ENCODE peak calls at places on chromosomes 3 and 15, in five cellular contexts. One of them, this sample, is unnamed.

GRCh38 chr15:38461089-38461833 is 7.3 kb downstream of the FAM98B start:
- DNase-seq in fibroblast of villous mesenchyme: peak
- DNase-seq in heart right ventricle: no peak
- DNase-seq in PC-3: peak
- DNase-seq in coronary artery: no peak
- DNase-seq in this sample: peak

GRCh38 chr3:16182183-16182582 is 7.7 kb downstream of the GALNT15 start:
- DNase-seq in coronary artery: no peak
- DNase-seq in fibroblast of villous mesenchyme: no peak
- DNase-seq in heart right ventricle: no peak
- DNase-seq in PC-3: peak
- DNase-seq in this sample: no peak

GRCh38 chr3:55090746-55091145 is 162.9 kb upstream of the LRTM1 start:
- DNase-seq in heart right ventricle: no peak
- DNase-seq in PC-3: no peak
- DNase-seq in fibroblast of villous mesenchyme: no peak
- DNase-seq in coronary artery: no peak
- DNase-seq in this sample: no peak

GRCh38 chr15:59687831-59688230 is 1.3 kb downstream of the BNIP2 start:
- DNase-seq in PC-3: no peak
- DNase-seq in coronary artery: no peak
- DNase-seq in heart right ventricle: no peak
- DNase-seq in fibroblast of villous mesenchyme: peak
- DNase-seq in this sample: peak

GRCh38 chr3:143201066-143201465 is 81.5 kb downstream of the CHST2 start:
- DNase-seq in PC-3: no peak
- DNase-seq in fibroblast of villous mesenchyme: no peak
- DNase-seq in coronary artery: no peak
- DNase-seq in heart right ventricle: no peak
- DNase-seq in this sample: no peak

GRCh38 chr3:16461463-16462245 is 51.8 kb downstream of the RFTN1 start:
- DNase-seq in fibroblast of villous mesenchyme: no peak
- DNase-seq in coronary artery: no peak
- DNase-seq in PC-3: no peak
- DNase-seq in heart right ventricle: no peak
- DNase-seq in this sample: no peak

GRCh38 chr15:95522533-95522932 is 808.0 kb upstream of the NR2F2 start:
- DNase-seq in PC-3: peak
- DNase-seq in heart right ventricle: no peak
- DNase-seq in fibroblast of villous mesenchyme: peak
- DNase-seq in coronary artery: no peak
- DNase-seq in this sample: no peak

GRCh38 chr3:71478568-71478967 is 105.0 kb downstream of the FOXP1 start:
- DNase-seq in PC-3: peak
- DNase-seq in heart right ventricle: no peak
- DNase-seq in fibroblast of villous mesenchyme: no peak
- DNase-seq in coronary artery: no peak
- DNase-seq in this sample: peak

GRCh38 chr3:133669949-133670524 is 8.3 kb upstream of the TOPBP1 start:
- DNase-seq in PC-3: no peak
- DNase-seq in coronary artery: no peak
- DNase-seq in fibroblast of villous mesenchyme: no peak
- DNase-seq in heart right ventricle: no peak
- DNase-seq in this sample: no peak

GRCh38 chr3:129325383-129325782 is 46.7 kb downstream of the HMCES start:
- DNase-seq in coronary artery: no peak
- DNase-seq in fibroblast of villous mesenchyme: no peak
- DNase-seq in heart right ventricle: no peak
- DNase-seq in PC-3: no peak
- DNase-seq in this sample: no peak

GRCh38 chr3:69710153-69710977 is 28.9 kb upstream of the MITF start:
- DNase-seq in heart right ventricle: no peak
- DNase-seq in PC-3: peak
- DNase-seq in coronary artery: no peak
- DNase-seq in fibroblast of villous mesenchyme: no peak
- DNase-seq in this sample: no peak

GRCh38 chr15:88243156-88243555 is 13.4 kb downstream of the NTRK3 start:
- DNase-seq in fibroblast of villous mesenchyme: no peak
- DNase-seq in PC-3: no peak
- DNase-seq in heart right ventricle: no peak
- DNase-seq in coronary artery: no peak
- DNase-seq in this sample: no peak

GRCh38 chr3:113287111-113287817 is 75.9 kb downstream of the BOC start:
- DNase-seq in fibroblast of villous mesenchyme: peak
- DNase-seq in heart right ventricle: no peak
- DNase-seq in PC-3: peak
- DNase-seq in coronary artery: no peak
- DNase-seq in this sample: peak

GRCh38 chr3:126551066-126551838 is 7.5 kb downstream of the C3orf22 start:
- DNase-seq in coronary artery: peak
- DNase-seq in fibroblast of villous mesenchyme: no peak
- DNase-seq in heart right ventricle: no peak
- DNase-seq in PC-3: no peak
- DNase-seq in this sample: no peak

GRCh38 chr3:53116956-53117355 is 13.3 kb downstream of the RFT1 start:
- DNase-seq in fibroblast of villous mesenchyme: no peak
- DNase-seq in coronary artery: no peak
- DNase-seq in PC-3: peak
- DNase-seq in heart right ventricle: no peak
- DNase-seq in this sample: no peak

GRCh38 chr15:40088929-40089755 is 19.5 kb downstream of the BMF start:
- DNase-seq in heart right ventricle: no peak
- DNase-seq in fibroblast of villous mesenchyme: peak
- DNase-seq in PC-3: no peak
- DNase-seq in coronary artery: no peak
- DNase-seq in this sample: no peak

GRCh38 chr3:151398895-151399294 is 14.3 kb upstream of the P2RY12 start:
- DNase-seq in fibroblast of villous mesenchyme: no peak
- DNase-seq in coronary artery: no peak
- DNase-seq in PC-3: no peak
- DNase-seq in heart right ventricle: no peak
- DNase-seq in this sample: no peak

GRCh38 chr15:40762919-40763800 is 708 bp upstream of the GCHFR start:
- DNase-seq in PC-3: peak
- DNase-seq in coronary artery: no peak
- DNase-seq in heart right ventricle: peak
- DNase-seq in fibroblast of villous mesenchyme: peak
- DNase-seq in this sample: peak

DNA sequence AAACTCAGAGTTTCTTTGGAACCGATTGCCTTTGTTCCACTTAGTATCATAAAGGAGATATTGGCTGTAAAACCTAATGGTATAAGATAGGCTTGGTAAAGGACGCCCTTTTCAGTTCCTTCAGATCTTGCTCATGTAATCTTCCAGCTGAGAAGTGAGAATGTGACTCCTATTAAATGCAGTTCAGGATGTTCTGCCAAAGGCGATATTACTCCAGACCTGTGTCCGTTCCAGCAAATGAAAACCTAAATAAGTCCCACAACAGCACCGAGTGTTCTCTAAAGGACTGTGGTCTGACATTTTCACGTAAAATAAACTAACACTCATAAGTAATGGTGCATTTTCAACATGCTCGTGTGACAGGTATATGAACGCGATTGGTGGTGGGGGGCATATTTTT is 276.2 kb downstream of the FEZF2 start:
- DNase-seq in heart right ventricle: no peak
- DNase-seq in coronary artery: no peak
- DNase-seq in PC-3: no peak
- DNase-seq in fibroblast of villous mesenchyme: peak
- DNase-seq in this sample: no peak
- H3K4me3 ChIP-seq in heart right ventricle: no peak
- H3K4me3 ChIP-seq in coronary artery: no peak
- H3K4me3 ChIP-seq in PC-3: no peak
- H3K4me3 ChIP-seq in fibroblast of villous mesenchyme: no peak
- H3K4me3 ChIP-seq in this sample: no peak

DNA sequence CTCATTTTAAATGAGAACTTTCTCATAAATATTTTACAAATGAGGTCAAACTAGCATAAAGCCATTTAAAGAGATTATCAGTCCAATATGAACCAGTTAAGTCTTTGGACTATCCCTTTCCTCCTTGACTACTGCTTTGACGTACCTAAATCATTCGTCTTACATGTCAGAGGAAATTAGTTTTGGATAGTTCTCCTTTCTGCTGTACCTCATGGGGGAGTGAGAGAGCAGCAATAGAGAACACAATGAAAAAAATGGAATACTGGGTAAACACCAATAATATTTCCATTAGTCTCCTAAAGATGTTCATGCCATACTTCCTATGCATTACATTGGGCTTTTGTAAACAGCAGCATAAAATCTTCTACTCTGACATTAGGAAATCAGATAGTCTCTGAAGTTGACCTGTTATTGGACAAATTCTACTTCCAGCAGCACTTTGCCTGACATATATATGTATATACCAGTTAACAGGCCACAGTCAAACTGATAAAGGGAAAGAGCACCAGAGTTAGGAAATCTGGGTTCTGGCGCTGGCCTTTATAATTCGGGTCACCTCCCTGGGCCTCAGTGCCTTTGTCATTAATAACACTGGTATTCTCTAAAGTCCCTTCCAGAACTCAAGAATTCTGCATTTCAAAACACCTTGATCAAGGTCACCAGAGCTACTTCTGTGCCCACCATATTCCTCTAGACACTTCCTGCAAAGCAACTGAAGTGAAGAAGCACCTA is 26.8 kb downstream of the TIMMDC1 start:
- DNase-seq in fibroblast of villous mesenchyme: no peak
- DNase-seq in coronary artery: no peak
- DNase-seq in PC-3: peak
- DNase-seq in heart right ventricle: no peak
- DNase-seq in this sample: peak
- TF ChIP-seq CTCF in fibroblast of villous mesenchyme: peak
- TF ChIP-seq CTCF in coronary artery: no peak
- TF ChIP-seq CTCF in PC-3: peak
- TF ChIP-seq CTCF in heart right ventricle: no peak
- TF ChIP-seq CTCF in this sample: peak

DNA sequence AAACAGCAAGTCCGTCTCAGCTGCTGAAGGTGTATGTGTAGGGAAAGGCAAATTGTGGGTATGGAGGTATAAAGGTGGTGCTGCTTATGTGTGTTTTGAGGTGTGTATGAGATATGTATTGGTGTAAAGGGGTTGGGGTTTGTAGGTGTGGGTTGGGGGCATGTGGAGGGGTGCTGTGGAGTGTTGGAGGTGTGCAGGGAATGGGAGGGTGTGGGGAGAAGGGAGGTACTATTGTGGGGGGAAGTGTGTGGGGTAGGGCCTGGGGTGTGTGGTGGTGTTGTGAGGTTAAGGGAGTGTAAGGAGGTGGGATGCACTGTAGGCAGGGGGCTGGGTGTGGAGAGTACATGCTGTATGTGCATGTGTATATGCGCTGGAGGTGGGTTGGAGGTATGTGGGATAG is 15.7 kb downstream of the CCDC12 start:
- DNase-seq in PC-3: no peak
- DNase-seq in coronary artery: no peak
- DNase-seq in fibroblast of villous mesenchyme: no peak
- DNase-seq in heart right ventricle: no peak
- DNase-seq in this sample: no peak
- H3K4me3 ChIP-seq in PC-3: no peak
- H3K4me3 ChIP-seq in coronary artery: peak
- H3K4me3 ChIP-seq in fibroblast of villous mesenchyme: no peak
- H3K4me3 ChIP-seq in heart right ventricle: no peak
- H3K4me3 ChIP-seq in this sample: peak

GRCh38 chr15:85423256-85423655 is 42.9 kb downstream of the AKAP13 start:
- DNase-seq in fibroblast of villous mesenchyme: no peak
- DNase-seq in coronary artery: no peak
- DNase-seq in PC-3: no peak
- DNase-seq in heart right ventricle: no peak
- DNase-seq in this sample: no peak
- TF ChIP-seq CTCF in fibroblast of villous mesenchyme: no peak
- TF ChIP-seq CTCF in coronary artery: no peak
- TF ChIP-seq CTCF in PC-3: no peak
- TF ChIP-seq CTCF in heart right ventricle: no peak
- TF ChIP-seq CTCF in this sample: no peak

DNA sequence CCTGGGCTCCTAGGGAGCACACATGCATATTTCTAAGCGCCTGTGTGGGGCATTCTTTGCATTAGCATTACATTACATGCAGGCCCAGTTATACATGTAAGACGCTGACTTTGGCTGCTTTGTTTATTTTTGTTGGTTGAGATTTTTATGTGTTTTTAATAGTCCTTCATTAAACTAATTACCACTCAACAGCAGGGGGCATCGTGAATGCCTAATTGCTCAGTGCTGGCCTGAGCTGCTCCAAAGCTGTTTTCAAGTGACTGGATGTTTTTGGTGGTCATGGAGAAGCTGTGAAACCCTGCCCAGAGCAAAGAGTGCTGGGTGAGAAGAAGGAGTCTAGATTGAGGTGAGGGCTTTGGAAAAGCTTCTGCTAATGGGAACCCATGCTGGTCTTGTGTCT is 41.5 kb downstream of the GPD1L start:
- DNase-seq in fibroblast of villous mesenchyme: no peak
- DNase-seq in heart right ventricle: no peak
- DNase-seq in PC-3: no peak
- DNase-seq in coronary artery: no peak
- DNase-seq in this sample: no peak
- H3K4me3 ChIP-seq in fibroblast of villous mesenchyme: no peak
- H3K4me3 ChIP-seq in heart right ventricle: no peak
- H3K4me3 ChIP-seq in PC-3: no peak
- H3K4me3 ChIP-seq in coronary artery: no peak
- H3K4me3 ChIP-seq in this sample: no peak

GRCh38 chr15:45198337-45199135 is 10.8 kb upstream of the SHF start:
- DNase-seq in coronary artery: peak
- DNase-seq in PC-3: peak
- DNase-seq in fibroblast of villous mesenchyme: peak
- DNase-seq in heart right ventricle: peak
- DNase-seq in this sample: peak
- TF ChIP-seq CTCF in coronary artery: peak
- TF ChIP-seq CTCF in PC-3: peak
- TF ChIP-seq CTCF in fibroblast of villous mesenchyme: peak
- TF ChIP-seq CTCF in heart right ventricle: peak
- TF ChIP-seq CTCF in this sample: peak

GRCh38 chr3:116154389-116154788 is 290.9 kb downstream of the LSAMP start:
- DNase-seq in PC-3: no peak
- DNase-seq in fibroblast of villous mesenchyme: no peak
- DNase-seq in coronary artery: no peak
- DNase-seq in heart right ventricle: no peak
- DNase-seq in this sample: no peak

GRCh38 chr3:116155830-116156229 is 289.5 kb downstream of the LSAMP start:
- DNase-seq in PC-3: no peak
- DNase-seq in coronary artery: no peak
- DNase-seq in fibroblast of villous mesenchyme: peak
- DNase-seq in heart right ventricle: no peak
- DNase-seq in this sample: no peak

GRCh38 chr3:116148881-116149530 is 296.3 kb downstream of the LSAMP start:
- DNase-seq in heart right ventricle: no peak
- DNase-seq in coronary artery: no peak
- DNase-seq in fibroblast of villous mesenchyme: peak
- DNase-seq in PC-3: peak
- DNase-seq in this sample: peak

GRCh38 chr3:116150655-116151054 is 294.6 kb downstream of the LSAMP start:
- DNase-seq in PC-3: no peak
- DNase-seq in heart right ventricle: no peak
- DNase-seq in coronary artery: no peak
- DNase-seq in fibroblast of villous mesenchyme: no peak
- DNase-seq in this sample: no peak

GRCh38 chr3:116153174-116153573 is 292.1 kb downstream of the LSAMP start:
- DNase-seq in heart right ventricle: no peak
- DNase-seq in PC-3: no peak
- DNase-seq in fibroblast of villous mesenchyme: no peak
- DNase-seq in coronary artery: no peak
- DNase-seq in this sample: no peak
- H3K4me3 ChIP-seq in heart right ventricle: peak
- H3K4me3 ChIP-seq in PC-3: no peak
- H3K4me3 ChIP-seq in fibroblast of villous mesenchyme: no peak
- H3K4me3 ChIP-seq in coronary artery: peak
- H3K4me3 ChIP-seq in this sample: no peak

This sample was measured in epithelial cell of esophagus.